ENCODE peak calls at places on chromosomes 12 and 14, in four cellular contexts. R, Y, D and Z are unnamed samples. For H3K27me3 and H3K9me3, the result is how much of the 10 kb centered on the place peaks cover.

GRCh38 chr14:60349663-60350365 is 100.8 kb downstream of the PPM1A start:
- DNase-seq in R (peak), Y (peak), D (no peak), Z (no peak)

GRCh38 chr12:125533434-125534029 is 468.3 kb downstream of the AACS start:
- DNase-seq in R (no peak), Y (peak), D (peak), Z (no peak)

GRCh38 chr14:69238883-69239282 is 21.1 kb upstream of the GALNT16 start:
- DNase-seq in R (no peak), Y (no peak), D (no peak), Z (no peak)

GRCh38 chr14:97058071-97058470 is 260.9 kb downstream of the VRK1 start:
- DNase-seq in R (no peak), Y (no peak), D (no peak), Z (no peak)

GRCh38 chr12:753401-754237 is 1.2 kb downstream of the WNK1 start:
- DNase-seq in R (no peak), Y (peak), D (peak), Z (no peak)

GRCh38 chr14:64758711-64759554 is 54.7 kb downstream of the PLEKHG3 start:
- DNase-seq in R (no peak), Y (no peak), D (no peak), Z (no peak)

GRCh38 chr12:8145754-8146415 is 10.9 kb upstream of the ZNF705A start:
- DNase-seq in R (no peak), Y (no peak), D (peak), Z (peak)

GRCh38 chr12:60225216-60226000 is 629.6 kb downstream of the SLC16A7 start:
- DNase-seq in R (no peak), Y (no peak), D (no peak), Z (no peak)

GRCh38 chr14:36271939-36272907 is 48.2 kb downstream of the MBIP start:
- DNase-seq in R (no peak), Y (no peak), D (no peak), Z (no peak)

GRCh38 chr14:52853522-52853854 is 62.1 kb upstream of the GNPNAT1 start:
- DNase-seq in R (no peak), Y (no peak), D (no peak), Z (no peak)

GRCh38 chr12:107317751-107318553 is 224.6 kb upstream of the CRY1 start:
- DNase-seq in R (peak), Y (peak), D (peak), Z (no peak)

GRCh38 chr12:75994069-75994740 is 37.4 kb downstream of the PHLDA1 start:
- DNase-seq in R (no peak), Y (no peak), D (no peak), Z (no peak)

GRCh38 chr12:29552324-29552927 is 54.9 kb upstream of the OVCH1 start:
- DNase-seq in R (peak), Y (peak), D (peak), Z (no peak)

GRCh38 chr14:62939970-62940369 is 105.3 kb downstream of the KCNH5 start:
- DNase-seq in R (no peak), Y (no peak), D (no peak), Z (no peak)

GRCh38 chr12:110317921-110318320 is 36.9 kb downstream of the ATP2A2 start:
- DNase-seq in R (no peak), Y (no peak), D (no peak), Z (no peak)

GRCh38 chr14:97185186-97185585 is 388.0 kb downstream of the VRK1 start:
- DNase-seq in R (no peak), Y (no peak), D (no peak), Z (no peak)

GRCh38 chr12:124921200-124922008 is 7.0 kb upstream of the UBC start:
- DNase-seq in R (no peak), Y (peak), D (peak), Z (no peak)

GRCh38 chr12:126772171-126772864 is 1494.7 kb upstream of the TMEM132C start:
- DNase-seq in R (peak), Y (no peak), D (no peak), Z (no peak)

GRCh38 chr12:132186857-132187620 is 42.8 kb downstream of the NOC4L start:
- DNase-seq in R (no peak), Y (no peak), D (peak), Z (no peak)

GRCh38 chr12:132188451-132189298 is 44.4 kb downstream of the NOC4L start:
- DNase-seq in R (no peak), Y (no peak), D (no peak), Z (no peak)

GRCh38 chr12:132189378-132190011 is 45.2 kb downstream of the NOC4L start:
- DNase-seq in R (peak), Y (peak), D (peak), Z (peak)

GRCh38 chr12:132186208-132186856 is 42.1 kb downstream of the NOC4L start:
- DNase-seq in R (no peak), Y (no peak), D (peak), Z (no peak)

GRCh38 chr12:132187646-132188450 is 43.6 kb downstream of the NOC4L start:
- DNase-seq in R (no peak), Y (no peak), D (peak), Z (no peak)
- H3K27me3 ChIP-seq in R (under half), Y (under half), D (half or more), Z (under half)

GRCh38 chr12:33455096-33455495 is 15.5 kb upstream of the SYT10 start:
- DNase-seq in R (no peak), Y (no peak), D (no peak), Z (no peak)

DNA sequence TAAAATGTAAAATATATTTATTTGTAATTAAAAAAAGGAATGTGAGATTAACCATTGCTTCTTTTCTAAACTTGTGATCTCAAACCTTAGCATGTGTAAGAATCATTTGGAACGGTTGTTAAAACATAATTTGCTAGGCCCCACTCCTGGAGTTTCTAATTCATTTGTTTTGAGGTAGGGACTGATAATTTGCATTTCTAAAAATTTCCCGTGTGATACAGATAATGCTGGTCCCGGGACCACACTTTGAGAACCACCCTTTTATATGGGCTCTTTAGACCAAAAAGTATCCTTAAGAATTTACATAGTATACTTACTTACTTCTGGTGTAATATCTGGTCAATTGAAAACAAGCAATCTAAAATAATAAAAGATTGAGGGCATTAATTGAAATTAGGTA is 10.9 kb upstream of the SYT10 start:
- DNase-seq in R (no peak), Y (no peak), D (no peak), Z (no peak)
- H3K9me3 ChIP-seq in R (under half), Y (under half), D (under half), Z (under half)

GRCh38 chr14:58656671-58657411 is 19.1 kb downstream of the DACT1 start:
- DNase-seq in R (no peak), Y (no peak), D (no peak), Z (no peak)
- TF ChIP-seq CTCF in R (no peak), Y (no peak), D (no peak), Z (no peak)

GRCh38 chr14:28778718-28779117 is 12.1 kb downstream of the FOXG1 start:
- DNase-seq in R (no peak), Y (no peak), D (no peak), Z (no peak)
- H3K27me3 ChIP-seq in R (under half), Y (under half), D (half or more), Z (under half)

GRCh38 chr14:105889666-105890473 is 363.5 kb downstream of the TMEM121 start:
- DNase-seq in R (no peak), Y (no peak), D (peak), Z (no peak)
- H3K9me3 ChIP-seq in R (under half), Y (under half), D (under half), Z (under half)